ENCODE peak calls at places on chromosomes 7 and 10, in seven cellular contexts. C is pancreas, F is neuronal stem cell, V is PC-3, E is ascending aorta, Y is IMR-90, U is OCI-LY7. M is an unnamed sample.

GRCh38 chr10:105063796-105064195 is 422.7 kb downstream of the SORCS3 start:
- DNase-seq in C (peak; percentile 48), F (peak; percentile 48), E (no peak), Y (no peak), U (peak; percentile 17), V (peak; percentile 7), M (peak; percentile 47)

GRCh38 chr10:93026072-93026471 is 34.5 kb upstream of the CYP26C1 start:
- DNase-seq in F (no peak), C (no peak), U (no peak), V (peak; percentile 56), Y (peak; percentile 22), E (no peak), M (no peak)

GRCh38 chr7:55973747-55974250 is 9.4 kb downstream of the NIPSNAP2 start:
- DNase-seq in E (no peak), C (no peak), V (no peak), U (no peak), F (no peak), Y (no peak), M (no peak)

GRCh38 chr10:88090568-88091214 is 227.3 kb downstream of the PTEN start:
- DNase-seq in Y (no peak), V (no peak), E (no peak), C (no peak), U (no peak), F (no peak), M (no peak)

GRCh38 chr10:43223056-43223455 is 43.8 kb downstream of the RASGEF1A start:
- DNase-seq in Y (no peak), E (no peak), F (no peak), C (no peak), U (no peak), V (no peak), M (no peak)

GRCh38 chr10:124642076-124642710 is 102.0 kb downstream of the FAM53B start:
- DNase-seq in Y (no peak), E (no peak), V (no peak), F (no peak), U (no peak), C (no peak), M (no peak)

GRCh38 chr10:3107426-3107961 is 40.1 kb downstream of the PFKP start:
- DNase-seq in C (peak; percentile 80), V (no peak), U (no peak), Y (peak; percentile 98), F (no peak), E (peak; percentile 98), M (no peak)

GRCh38 chr10:24952701-24953349 is 419 bp upstream of the PRTFDC1 start:
- DNase-seq in V (peak; percentile 39), F (peak; percentile 57), E (peak; percentile 73), C (peak; percentile 43), Y (peak; percentile 56), U (no peak), M (peak; percentile 31)

GRCh38 chr7:5177060-5177459 is 13.0 kb upstream of the WIPI2 start:
- DNase-seq in E (peak; percentile 77), F (no peak), C (peak; percentile 93), V (peak; percentile 60), U (no peak), Y (peak; percentile 87), M (no peak)

GRCh38 chr7:149598721-149599308 is 101.2 kb upstream of the ZNF746 start:
- DNase-seq in F (no peak), V (peak; percentile 69), E (no peak), Y (peak; percentile 38), C (no peak), U (peak; percentile 51), M (no peak)

GRCh38 chr10:32379314-32379949 is 32.5 kb upstream of the EPC1 start:
- DNase-seq in Y (peak; percentile 68), C (no peak), V (peak; percentile 93), F (peak; percentile 23), E (no peak), U (peak; percentile 73), M (no peak)

DNA sequence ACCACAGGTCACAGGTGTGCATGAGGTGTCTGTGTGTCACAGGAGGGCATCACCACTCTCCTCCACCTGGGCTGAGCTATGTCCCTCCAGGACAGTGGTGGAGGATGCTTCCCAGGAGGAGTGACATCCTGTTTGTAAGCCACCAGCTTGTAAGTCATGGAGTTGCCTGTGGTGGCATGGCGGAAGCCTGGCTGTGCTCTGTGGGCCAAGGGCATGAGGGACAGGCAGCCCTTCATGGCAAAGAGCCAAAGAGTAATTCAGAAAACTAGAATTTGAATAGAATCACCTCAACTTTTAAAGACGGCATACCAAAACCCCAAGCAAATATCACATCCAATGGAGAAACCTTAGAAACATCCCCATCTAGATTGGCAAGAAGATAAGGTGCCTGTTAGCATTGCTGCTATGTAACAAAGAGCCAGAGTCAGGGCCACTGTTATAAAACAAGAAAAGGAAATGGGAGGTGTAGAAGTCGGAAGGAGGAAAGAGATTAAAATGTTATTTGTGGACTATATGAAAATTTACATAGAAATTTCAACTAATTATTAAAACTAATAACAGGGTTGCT is 52.1 kb downstream of the AOC1 start:
- DNase-seq in V (no peak), E (no peak), C (no peak), F (no peak), U (no peak), Y (no peak), M (no peak)
- H3K9me3 ChIP-seq in V (no peaks in the 10 kb centered on the region), E (no peaks in the 10 kb centered on the region), C (no peaks in the 10 kb centered on the region), F (no peaks in the 10 kb centered on the region), U (no peaks in the 10 kb centered on the region), Y (no peaks in the 10 kb centered on the region), M (no peaks in the 10 kb centered on the region)

DNA sequence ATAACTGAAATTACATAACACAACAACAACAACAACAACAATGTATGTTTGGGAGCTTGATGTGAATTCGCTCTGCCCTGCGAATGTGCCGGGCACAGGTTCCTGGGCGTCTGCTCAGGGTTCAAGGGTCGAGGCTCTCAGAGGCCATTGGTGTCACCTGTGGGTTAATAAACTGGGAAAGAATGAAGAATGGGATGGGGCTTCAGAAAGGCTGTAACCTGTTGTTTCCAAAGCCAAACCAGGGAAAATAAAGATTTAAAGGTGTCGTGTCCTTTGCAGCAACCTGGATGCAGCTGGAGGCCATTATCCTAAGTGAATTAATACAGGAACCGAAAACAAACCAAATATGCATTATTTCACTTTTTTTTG is 17.3 kb upstream of the KLRG2 start:
- DNase-seq in C (no peak), E (no peak), U (no peak), F (no peak), V (no peak), Y (no peak), M (no peak)
- H3K4me3 ChIP-seq in C (no peak overlapping the region), E (no peak overlapping the region), U (no peak overlapping the region), F (no peak overlapping the region), V (peak overlapping the region; percentile 66), Y (no peak overlapping the region), M (no peak overlapping the region)

DNA sequence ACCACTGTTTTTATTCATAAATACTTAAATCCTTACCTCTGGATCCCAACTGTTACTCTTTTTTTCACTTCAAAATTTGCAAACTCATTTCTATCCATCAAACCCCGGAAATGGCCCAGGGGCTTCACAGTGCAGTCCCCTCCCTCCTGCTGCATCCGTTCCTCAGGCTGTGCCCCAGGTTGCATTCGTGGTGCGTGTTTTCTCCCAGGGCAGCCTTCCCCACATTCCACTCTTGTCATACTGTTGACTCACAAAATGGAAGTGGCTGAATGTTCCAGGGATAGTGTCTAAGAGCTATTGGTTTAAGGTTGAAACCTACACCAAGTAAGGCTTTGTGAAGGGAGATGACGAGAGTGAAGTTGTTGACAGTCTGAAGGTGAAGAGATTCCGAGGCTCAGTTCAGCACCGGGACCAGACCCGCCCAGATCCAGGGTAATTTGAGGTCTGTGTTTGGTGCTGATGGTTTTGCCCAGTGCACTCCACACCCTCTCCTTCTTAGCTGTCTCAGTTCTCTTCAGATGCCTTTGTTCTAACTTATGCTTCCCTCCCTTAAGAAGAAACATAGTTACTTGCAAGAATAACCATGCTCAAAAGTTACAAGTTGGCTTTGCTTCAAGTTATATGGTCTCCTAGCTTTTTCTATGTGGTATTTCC is 7.7 kb downstream of the INSIG1 start:
- DNase-seq in F (no peak), C (no peak), Y (no peak), E (no peak), U (no peak), V (no peak), M (no peak)
- H3K36me3 ChIP-seq in F (peaks cover 53% of the 10 kb centered on the region), C (peaks cover 3% of the 10 kb centered on the region), Y (peaks cover 20% of the 10 kb centered on the region), E (peaks cover 11% of the 10 kb centered on the region), U (peaks cover 98% of the 10 kb centered on the region), V (peaks cover 60% of the 10 kb centered on the region), M (peaks cover 18% of the 10 kb centered on the region)

GRCh38 chr10:27759483-27760281 is 14.1 kb upstream of the MKX start:
- DNase-seq in C (no peak), V (peak; percentile 21), U (no peak), F (no peak), E (no peak), Y (no peak), M (no peak)
- H3K9me3 ChIP-seq in C (no peaks in the 10 kb centered on the region), V (no peaks in the 10 kb centered on the region), U (no peaks in the 10 kb centered on the region), F (no peaks in the 10 kb centered on the region), E (no peaks in the 10 kb centered on the region), Y (no peaks in the 10 kb centered on the region), M (no peaks in the 10 kb centered on the region)

DNA sequence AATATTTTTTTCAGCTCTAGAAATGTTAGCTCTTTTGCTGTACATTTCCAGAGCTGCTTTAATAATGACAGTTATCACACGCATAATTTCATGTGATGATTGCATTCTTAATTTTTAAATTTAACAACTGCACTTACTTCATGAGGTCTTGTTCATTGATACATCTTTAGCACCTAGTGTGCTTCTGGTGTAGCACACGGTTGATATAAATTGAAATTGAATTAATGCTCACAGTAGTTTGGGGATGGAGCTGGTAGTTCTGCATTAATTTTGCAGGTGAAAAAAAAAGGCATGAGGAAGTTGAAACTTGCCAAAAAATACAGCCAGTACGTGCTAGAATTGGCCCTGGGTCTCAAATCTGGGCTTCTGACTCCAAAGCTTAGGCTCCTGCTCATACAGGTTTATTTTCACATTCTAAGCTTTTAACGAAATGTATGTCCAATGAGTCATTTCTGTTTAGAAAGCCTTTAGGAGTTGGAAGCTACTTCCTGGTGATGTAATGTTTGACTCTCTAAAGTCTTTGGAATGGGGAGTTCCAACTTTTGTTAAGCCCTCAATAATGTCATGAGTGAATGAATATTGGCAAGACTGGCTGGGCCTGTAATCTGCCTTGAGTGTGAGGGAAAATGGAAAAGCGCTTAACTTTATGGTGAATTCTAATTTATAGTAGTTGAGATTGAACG is 62.5 kb downstream of the DAGLB start:
- DNase-seq in C (no peak), Y (peak; percentile 97), V (peak; percentile 95), E (no peak), F (no peak), U (no peak), M (no peak)
- H3K4me3 ChIP-seq in C (no peak overlapping the region), Y (no peak overlapping the region), V (peak overlapping the region; percentile 42), E (no peak overlapping the region), F (no peak overlapping the region), U (no peak overlapping the region), M (no peak overlapping the region)

DNA sequence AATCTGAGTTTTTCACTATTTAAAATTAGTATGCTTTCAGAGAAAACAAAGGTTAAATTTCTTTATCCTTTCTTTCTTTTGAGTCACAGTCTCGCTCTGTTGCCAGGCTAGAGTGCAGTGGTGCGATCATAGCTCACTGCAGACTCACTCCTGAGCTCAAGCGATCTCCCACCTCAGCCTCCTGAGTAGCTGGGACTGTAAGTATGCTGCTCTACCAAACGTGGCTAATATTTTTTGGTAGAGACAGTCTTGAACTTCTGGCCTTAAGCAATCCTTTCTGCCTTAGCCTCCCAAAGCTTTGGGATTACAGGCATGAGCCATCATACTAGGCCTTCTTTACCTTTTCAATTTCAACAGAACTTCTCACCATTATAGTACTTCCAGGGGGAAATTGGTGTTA is 113.7 kb downstream of the TRIM24 start:
- DNase-seq in U (no peak), V (no peak), F (no peak), C (no peak), Y (no peak), E (no peak), M (no peak)
- H3K36me3 ChIP-seq in U (peaks cover 88% of the 10 kb centered on the region), V (peaks cover 4% of the 10 kb centered on the region), F (peaks cover 19% of the 10 kb centered on the region), C (peaks cover 2% of the 10 kb centered on the region), Y (peaks cover 9% of the 10 kb centered on the region), E (peaks cover 22% of the 10 kb centered on the region), M (peaks cover 13% of the 10 kb centered on the region)